ENCODE peak calls at places on chromosomes 11 and 22, in six cellular contexts. L is bronchial epithelial cell, G is cardiac muscle cell, D is GM06990, U is mesenchymal stem cell, S is HCT116. M is an unnamed sample. For H3K36me3, the result is how much of the 10 kb centered on the place peaks cover.

GRCh38 chr11:26234451-26234850 is 97.5 kb upstream of the ANO3 start:
- DNase-seq in G (no peak), D (no peak), U (no peak), L (peak), S (no peak), M (no peak)

GRCh38 chr11:19025799-19026406 is 34.6 kb downstream of the MRGPRX2 start:
- DNase-seq in L (peak), S (no peak), D (no peak), G (peak), U (peak), M (no peak)

GRCh38 chr11:70383664-70384395 is 14.5 kb upstream of the CTTN start:
- DNase-seq in L (no peak), D (no peak), S (no peak), U (no peak), G (no peak), M (no peak)

GRCh38 chr22:49824185-49824925 is 3.3 kb downstream of the BRD1 start:
- DNase-seq in G (no peak), D (no peak), L (peak), U (peak), S (no peak), M (no peak)

GRCh38 chr22:36432592-36433317 is 45.0 kb upstream of the MYH9 start:
- DNase-seq in L (no peak), U (peak), S (no peak), D (no peak), G (peak), M (peak)

GRCh38 chr22:36285545-36285944 is 32.6 kb downstream of the APOL1 start:
- DNase-seq in S (no peak), D (no peak), U (no peak), G (no peak), L (no peak), M (no peak)

GRCh38 chr22:50531546-50532352 is 1.9 kb upstream of the TYMP start:
- DNase-seq in U (peak), G (peak), D (peak), S (no peak), L (peak), M (no peak)

GRCh38 chr22:32407332-32407731 is 4.7 kb downstream of the RTCB start:
- DNase-seq in U (no peak), G (no peak), D (peak), S (no peak), L (no peak), M (no peak)

GRCh38 chr11:43580735-43581369 is 99.7 kb upstream of the HSD17B12 start:
- DNase-seq in L (no peak), U (no peak), D (no peak), G (no peak), S (no peak), M (no peak)

GRCh38 chr22:17914474-17914873 is 109.9 kb downstream of the MICAL3 start:
- DNase-seq in S (no peak), D (no peak), G (no peak), U (no peak), L (no peak), M (no peak)

GRCh38 chr11:34331329-34331728 is 26.5 kb downstream of the ABTB2 start:
- DNase-seq in D (no peak), U (no peak), L (peak), S (no peak), G (peak), M (no peak)

GRCh38 chr11:31464436-31464835 is 45.0 kb downstream of the IMMP1L start:
- DNase-seq in G (no peak), L (no peak), S (no peak), D (no peak), U (no peak), M (no peak)

GRCh38 chr11:45906096-45906682 is 882 bp downstream of the FREY1 start:
- DNase-seq in U (peak), D (no peak), L (no peak), G (no peak), S (no peak), M (no peak)

GRCh38 chr11:10401275-10401674 is 53.8 kb upstream of the AMPD3 start:
- DNase-seq in L (no peak), U (no peak), S (no peak), D (no peak), G (no peak), M (no peak)

GRCh38 chr11:69446108-69446507 is 35.4 kb upstream of the LINC01488 start:
- DNase-seq in L (no peak), U (no peak), G (peak), D (no peak), S (no peak), M (no peak)

GRCh38 chr22:49964136-49964492 is 3.5 kb downstream of the PIM3 start:
- DNase-seq in D (peak), U (no peak), L (no peak), S (no peak), G (no peak), M (no peak)

GRCh38 chr11:70756341-70756740 is 358.0 kb downstream of the CTTN start:
- DNase-seq in S (no peak), G (no peak), L (no peak), D (no peak), U (no peak), M (no peak)

GRCh38 chr11:128790200-128790599 is 76.9 kb downstream of the KCNJ1 start:
- DNase-seq in L (no peak), D (no peak), G (peak), S (no peak), U (peak), M (no peak)

GRCh38 chr11:128784059-128784804 is 82.9 kb downstream of the KCNJ1 start:
- DNase-seq in D (no peak), L (no peak), S (no peak), U (no peak), G (no peak), M (no peak)

GRCh38 chr11:128783513-128783912 is 83.6 kb downstream of the KCNJ1 start:
- DNase-seq in L (no peak), G (no peak), S (no peak), U (no peak), D (no peak), M (no peak)

GRCh38 chr11:128789497-128790080 is 77.5 kb downstream of the KCNJ1 start:
- DNase-seq in G (peak), S (no peak), L (no peak), U (no peak), D (no peak), M (no peak)

GRCh38 chr11:128786507-128786906 is 80.6 kb downstream of the KCNJ1 start:
- DNase-seq in D (no peak), S (no peak), U (no peak), L (no peak), G (no peak), M (no peak)
- H3K36me3 ChIP-seq in D (under half), S (under half), U (under half), L (under half), G (under half), M (under half)

DNA sequence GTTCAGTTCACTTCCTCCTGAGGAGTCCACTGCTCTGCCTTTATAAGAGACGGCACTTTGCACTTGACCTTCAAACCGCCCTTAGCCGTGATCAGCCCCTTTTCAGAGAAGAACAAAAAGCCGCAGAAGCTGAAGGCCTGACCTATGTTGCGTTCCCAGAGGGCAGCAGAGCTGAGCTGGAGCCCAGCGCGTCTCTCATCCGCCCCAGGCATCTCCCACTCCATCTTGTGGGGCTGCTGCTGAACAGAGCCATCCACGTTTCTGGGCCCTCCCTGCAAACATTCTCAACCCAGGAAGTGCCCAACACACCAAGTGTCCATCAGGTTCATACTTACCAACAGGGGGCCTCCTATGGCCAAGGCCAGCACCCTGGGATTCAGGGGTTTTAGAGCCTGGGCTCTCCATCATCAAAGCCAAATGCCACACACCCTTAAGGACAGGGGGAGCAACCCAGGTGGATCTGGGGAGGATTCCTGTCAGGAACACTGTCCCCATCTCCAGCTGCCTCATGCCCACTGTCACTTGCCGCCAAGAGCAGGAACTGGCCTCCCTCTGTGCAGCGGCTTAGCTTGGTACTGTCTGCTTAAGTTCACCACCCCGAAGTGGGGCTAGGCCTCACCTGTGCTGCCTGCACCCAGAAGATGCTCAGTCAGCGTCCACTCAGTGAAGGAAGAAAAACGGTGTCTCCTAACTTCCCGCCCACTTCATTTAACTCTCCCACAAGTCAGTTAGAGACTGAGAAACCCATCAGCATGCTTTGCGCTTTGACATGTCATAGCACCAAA is 16.0 kb upstream of the EFCAB6 start:
- DNase-seq in D (no peak), S (no peak), G (no peak), U (no peak), L (no peak), M (no peak)
- H3K36me3 ChIP-seq in D (under half), S (under half), G (under half), U (under half), L (under half), M (under half)

GRCh38 chr11:118491041-118491440 is 36.2 kb upstream of the TTC36 start:
- DNase-seq in S (no peak), L (no peak), D (no peak), G (no peak), U (no peak), M (no peak)

GRCh38 chr11:118488480-118489109 is 38.7 kb upstream of the TTC36 start:
- DNase-seq in S (peak), D (peak), U (peak), L (peak), G (peak), M (peak)

GRCh38 chr11:118484405-118484804 is 42.9 kb upstream of the TTC36 start:
- DNase-seq in S (no peak), U (no peak), L (no peak), D (no peak), G (no peak), M (no peak)

DNA sequence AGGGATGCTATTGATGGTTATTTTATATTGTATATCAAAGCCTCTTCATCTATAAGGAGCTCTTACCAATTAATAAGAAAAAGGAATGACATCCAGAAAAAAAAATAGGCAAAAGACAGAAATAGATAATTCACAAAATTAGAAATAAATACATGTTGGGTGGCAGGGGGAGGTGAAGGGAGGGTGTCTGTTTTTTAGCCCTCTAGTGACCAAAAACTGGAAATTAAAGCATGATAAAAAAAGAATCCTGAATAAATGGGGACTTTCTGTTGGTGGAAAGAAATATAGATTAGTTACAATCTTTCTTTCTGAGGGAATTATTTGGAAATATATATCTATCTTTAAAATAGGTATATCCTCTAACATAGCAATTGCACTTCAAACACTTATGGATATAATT is 42.0 kb upstream of the TTC36 start:
- DNase-seq in G (peak), U (no peak), L (no peak), D (no peak), S (no peak), M (no peak)
- H3K36me3 ChIP-seq in G (half or more), U (half or more), L (under half), D (under half), S (half or more), M (half or more)

DNA sequence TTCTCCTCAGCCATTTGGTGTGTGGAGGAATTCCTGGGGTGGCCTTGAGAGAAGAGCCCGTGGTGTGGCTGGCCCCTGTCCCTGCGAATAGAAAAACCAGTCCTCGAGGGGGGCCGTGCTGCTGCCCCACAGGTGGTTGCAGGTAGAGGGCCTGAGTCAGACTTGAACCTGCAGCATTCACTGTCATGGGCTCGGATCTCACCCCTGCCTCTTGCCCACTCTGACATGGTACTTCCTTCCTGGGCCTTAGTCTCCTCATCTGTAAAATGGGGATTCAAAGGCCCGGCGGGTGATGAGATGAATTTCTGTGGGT is 19.4 kb downstream of the TRMU start:
- DNase-seq in G (no peak), S (no peak), D (no peak), L (no peak), U (no peak), M (no peak)
- H3K36me3 ChIP-seq in G (under half), S (under half), D (under half), L (half or more), U (half or more), M (under half)

GRCh38 chr11:78163828-78164227 is 24.4 kb upstream of the ALG8 start:
- DNase-seq in U (no peak), S (no peak), L (no peak), G (no peak), D (no peak), M (no peak)

GRCh38 chr11:78170413-78170812 is 18.0 kb downstream of the KCTD21 start:
- DNase-seq in G (no peak), D (no peak), L (no peak), S (no peak), U (no peak), M (no peak)

GRCh38 chr11:78164471-78164870 is 24.0 kb downstream of the KCTD21 start:
- DNase-seq in U (no peak), D (no peak), L (no peak), G (no peak), S (no peak), M (no peak)

GRCh38 chr11:78168539-78169477 is 19.6 kb downstream of the KCTD21 start:
- DNase-seq in U (peak), D (no peak), G (peak), S (no peak), L (no peak), M (peak)

DNA sequence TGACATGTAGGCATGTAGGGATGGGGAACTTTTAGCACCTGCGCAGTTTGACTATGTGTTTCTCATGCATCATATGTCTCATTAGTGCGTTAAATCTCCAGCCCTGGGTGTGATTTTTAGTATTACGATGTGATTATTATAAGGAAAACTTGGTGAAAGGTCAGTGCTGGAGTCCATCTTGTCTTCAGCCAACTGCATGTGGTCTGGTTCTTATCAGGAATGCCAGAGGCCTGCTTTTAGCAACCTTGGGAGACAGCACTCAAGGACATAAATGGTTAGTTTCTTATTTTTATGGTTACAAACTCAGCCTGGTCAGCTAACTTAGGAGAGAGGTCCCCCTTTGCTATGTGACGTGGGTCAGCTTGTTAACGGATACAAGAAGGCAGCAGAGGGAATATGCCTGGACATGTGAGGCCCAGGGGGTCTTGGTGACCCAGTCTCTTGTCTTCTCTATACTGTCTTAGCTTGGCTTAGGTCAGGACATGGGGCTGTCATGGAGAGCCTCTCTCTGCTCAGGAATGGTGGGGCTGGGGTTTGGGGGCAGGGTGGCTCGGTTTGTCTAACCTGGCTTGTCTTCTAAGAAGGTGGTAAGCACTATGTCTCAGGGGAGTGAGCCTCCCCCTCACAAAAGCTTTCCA is 21.5 kb downstream of the KCTD21 start:
- DNase-seq in S (no peak), G (peak), D (no peak), L (no peak), U (no peak), M (no peak)
- H3K36me3 ChIP-seq in S (under half), G (under half), D (under half), L (under half), U (under half), M (under half)

GRCh38 chr11:42542336-42542735 is 769.5 kb upstream of the API5 start:
- DNase-seq in L (no peak), D (no peak), S (no peak), G (no peak), U (no peak), M (no peak)
- H3K36me3 ChIP-seq in L (under half), D (under half), S (under half), G (under half), U (under half), M (under half)

GRCh38 chr11:121523581-121524232 is 70.9 kb upstream of the SORL1-AS1 start:
- DNase-seq in U (no peak), L (no peak), D (no peak), S (no peak), G (no peak), M (peak)
- H3K36me3 ChIP-seq in U (under half), L (under half), D (under half), S (under half), G (under half), M (half or more)